ENCODE peak calls at places on chromosomes 5 and 9, in ten cellular contexts. One of them, this sample, is unnamed.

GRCh38 chr5:56052735-56053134 is 58.0 kb upstream of the IL6ST start:
- DNase-seq in substantia nigra: no peak
- DNase-seq in stimulated activated CD4-positive, alpha-beta T cell treated with anti-CD3 and anti-CD28 coated beads, Interleukin-4, amount 100 ng/mL, for 24 hours: no peak
- DNase-seq in foreskin fibroblast: peak; percentile 70
- DNase-seq in AML-193: no peak
- DNase-seq in activated CD4-positive, alpha-beta T cell treated with anti-CD3 and anti-CD28 coated beads, Interleukin-2, amount 50 U/mL, for 1 hour: no peak
- DNase-seq in ovary: no peak
- DNase-seq in WERI-Rb-1: no peak
- DNase-seq in colonic mucosa: no peak
- DNase-seq in stimulated activated CD8-positive, alpha-beta memory T cell treated with anti-CD3 and anti-CD28 coated beads, Interleukin-4, amount 100 ng/mL, for 1 hour: no peak
- DNase-seq in this sample: no peak

GRCh38 chr5:138664276-138664943 is 88.8 kb upstream of the CTNNA1 start:
- DNase-seq in activated CD4-positive, alpha-beta T cell treated with anti-CD3 and anti-CD28 coated beads, Interleukin-2, amount 50 U/mL, for 1 hour: no peak
- DNase-seq in stimulated activated CD4-positive, alpha-beta T cell treated with anti-CD3 and anti-CD28 coated beads, Interleukin-4, amount 100 ng/mL, for 24 hours: no peak
- DNase-seq in AML-193: no peak
- DNase-seq in stimulated activated CD8-positive, alpha-beta memory T cell treated with anti-CD3 and anti-CD28 coated beads, Interleukin-4, amount 100 ng/mL, for 1 hour: no peak
- DNase-seq in colonic mucosa: no peak
- DNase-seq in WERI-Rb-1: peak; percentile 82
- DNase-seq in foreskin fibroblast: peak; percentile 61
- DNase-seq in substantia nigra: no peak
- DNase-seq in ovary: no peak
- DNase-seq in this sample: peak; percentile 39

GRCh38 chr5:58197875-58198274 is 262.0 kb downstream of the PLK2 start:
- DNase-seq in AML-193: no peak
- DNase-seq in stimulated activated CD8-positive, alpha-beta memory T cell treated with anti-CD3 and anti-CD28 coated beads, Interleukin-4, amount 100 ng/mL, for 1 hour: no peak
- DNase-seq in ovary: no peak
- DNase-seq in stimulated activated CD4-positive, alpha-beta T cell treated with anti-CD3 and anti-CD28 coated beads, Interleukin-4, amount 100 ng/mL, for 24 hours: no peak
- DNase-seq in colonic mucosa: no peak
- DNase-seq in foreskin fibroblast: no peak
- DNase-seq in WERI-Rb-1: no peak
- DNase-seq in substantia nigra: no peak
- DNase-seq in activated CD4-positive, alpha-beta T cell treated with anti-CD3 and anti-CD28 coated beads, Interleukin-2, amount 50 U/mL, for 1 hour: no peak
- DNase-seq in this sample: no peak

GRCh38 chr5:66987126-66987525 is 209.5 kb downstream of the CD180 start:
- DNase-seq in ovary: no peak
- DNase-seq in activated CD4-positive, alpha-beta T cell treated with anti-CD3 and anti-CD28 coated beads, Interleukin-2, amount 50 U/mL, for 1 hour: no peak
- DNase-seq in substantia nigra: no peak
- DNase-seq in colonic mucosa: no peak
- DNase-seq in stimulated activated CD4-positive, alpha-beta T cell treated with anti-CD3 and anti-CD28 coated beads, Interleukin-4, amount 100 ng/mL, for 24 hours: no peak
- DNase-seq in foreskin fibroblast: peak; percentile 72
- DNase-seq in WERI-Rb-1: no peak
- DNase-seq in AML-193: no peak
- DNase-seq in stimulated activated CD8-positive, alpha-beta memory T cell treated with anti-CD3 and anti-CD28 coated beads, Interleukin-4, amount 100 ng/mL, for 1 hour: no peak
- DNase-seq in this sample: no peak

GRCh38 chr9:113620377-113621161 is 157.0 kb downstream of the RGS3 start:
- DNase-seq in ovary: peak; percentile 78
- DNase-seq in substantia nigra: no peak
- DNase-seq in colonic mucosa: peak; percentile 63
- DNase-seq in AML-193: no peak
- DNase-seq in WERI-Rb-1: no peak
- DNase-seq in activated CD4-positive, alpha-beta T cell treated with anti-CD3 and anti-CD28 coated beads, Interleukin-2, amount 50 U/mL, for 1 hour: no peak
- DNase-seq in foreskin fibroblast: peak; percentile 95
- DNase-seq in stimulated activated CD8-positive, alpha-beta memory T cell treated with anti-CD3 and anti-CD28 coated beads, Interleukin-4, amount 100 ng/mL, for 1 hour: no peak
- DNase-seq in stimulated activated CD4-positive, alpha-beta T cell treated with anti-CD3 and anti-CD28 coated beads, Interleukin-4, amount 100 ng/mL, for 24 hours: no peak
- DNase-seq in this sample: peak; percentile 74

GRCh38 chr5:52864376-52864775 is 76.7 kb downstream of the ITGA1 start:
- DNase-seq in stimulated activated CD4-positive, alpha-beta T cell treated with anti-CD3 and anti-CD28 coated beads, Interleukin-4, amount 100 ng/mL, for 24 hours: no peak
- DNase-seq in AML-193: peak; percentile 11
- DNase-seq in ovary: no peak
- DNase-seq in colonic mucosa: no peak
- DNase-seq in WERI-Rb-1: no peak
- DNase-seq in activated CD4-positive, alpha-beta T cell treated with anti-CD3 and anti-CD28 coated beads, Interleukin-2, amount 50 U/mL, for 1 hour: no peak
- DNase-seq in stimulated activated CD8-positive, alpha-beta memory T cell treated with anti-CD3 and anti-CD28 coated beads, Interleukin-4, amount 100 ng/mL, for 1 hour: no peak
- DNase-seq in substantia nigra: no peak
- DNase-seq in foreskin fibroblast: peak; percentile 68
- DNase-seq in this sample: no peak

GRCh38 chr5:98309785-98310566 is 463.5 kb upstream of the RGMB start:
- DNase-seq in stimulated activated CD8-positive, alpha-beta memory T cell treated with anti-CD3 and anti-CD28 coated beads, Interleukin-4, amount 100 ng/mL, for 1 hour: no peak
- DNase-seq in stimulated activated CD4-positive, alpha-beta T cell treated with anti-CD3 and anti-CD28 coated beads, Interleukin-4, amount 100 ng/mL, for 24 hours: no peak
- DNase-seq in AML-193: no peak
- DNase-seq in ovary: no peak
- DNase-seq in foreskin fibroblast: peak; percentile 98
- DNase-seq in substantia nigra: no peak
- DNase-seq in WERI-Rb-1: no peak
- DNase-seq in colonic mucosa: no peak
- DNase-seq in activated CD4-positive, alpha-beta T cell treated with anti-CD3 and anti-CD28 coated beads, Interleukin-2, amount 50 U/mL, for 1 hour: no peak
- DNase-seq in this sample: peak; percentile 98

GRCh38 chr9:124812401-124813016 is 35.6 kb downstream of the OLFML2A start:
- DNase-seq in colonic mucosa: no peak
- DNase-seq in ovary: no peak
- DNase-seq in activated CD4-positive, alpha-beta T cell treated with anti-CD3 and anti-CD28 coated beads, Interleukin-2, amount 50 U/mL, for 1 hour: no peak
- DNase-seq in foreskin fibroblast: peak; percentile 95
- DNase-seq in stimulated activated CD4-positive, alpha-beta T cell treated with anti-CD3 and anti-CD28 coated beads, Interleukin-4, amount 100 ng/mL, for 24 hours: no peak
- DNase-seq in stimulated activated CD8-positive, alpha-beta memory T cell treated with anti-CD3 and anti-CD28 coated beads, Interleukin-4, amount 100 ng/mL, for 1 hour: no peak
- DNase-seq in substantia nigra: no peak
- DNase-seq in WERI-Rb-1: peak; percentile 70
- DNase-seq in AML-193: no peak
- DNase-seq in this sample: peak; percentile 96

GRCh38 chr9:127635198-127635735 is 23.2 kb downstream of the STXBP1 start:
- DNase-seq in WERI-Rb-1: no peak
- DNase-seq in ovary: no peak
- DNase-seq in substantia nigra: no peak
- DNase-seq in foreskin fibroblast: peak; percentile 28
- DNase-seq in AML-193: no peak
- DNase-seq in activated CD4-positive, alpha-beta T cell treated with anti-CD3 and anti-CD28 coated beads, Interleukin-2, amount 50 U/mL, for 1 hour: no peak
- DNase-seq in stimulated activated CD4-positive, alpha-beta T cell treated with anti-CD3 and anti-CD28 coated beads, Interleukin-4, amount 100 ng/mL, for 24 hours: no peak
- DNase-seq in colonic mucosa: no peak
- DNase-seq in stimulated activated CD8-positive, alpha-beta memory T cell treated with anti-CD3 and anti-CD28 coated beads, Interleukin-4, amount 100 ng/mL, for 1 hour: no peak
- DNase-seq in this sample: no peak

GRCh38 chr5:73300520-73301207 is 127.7 kb downstream of the TMEM174 start:
- DNase-seq in stimulated activated CD8-positive, alpha-beta memory T cell treated with anti-CD3 and anti-CD28 coated beads, Interleukin-4, amount 100 ng/mL, for 1 hour: no peak
- DNase-seq in foreskin fibroblast: no peak
- DNase-seq in stimulated activated CD4-positive, alpha-beta T cell treated with anti-CD3 and anti-CD28 coated beads, Interleukin-4, amount 100 ng/mL, for 24 hours: no peak
- DNase-seq in colonic mucosa: no peak
- DNase-seq in ovary: no peak
- DNase-seq in AML-193: no peak
- DNase-seq in substantia nigra: no peak
- DNase-seq in activated CD4-positive, alpha-beta T cell treated with anti-CD3 and anti-CD28 coated beads, Interleukin-2, amount 50 U/mL, for 1 hour: no peak
- DNase-seq in WERI-Rb-1: no peak
- DNase-seq in this sample: no peak

GRCh38 chr5:17346811-17347210 is 129.4 kb downstream of the BASP1 start:
- DNase-seq in substantia nigra: no peak
- DNase-seq in colonic mucosa: no peak
- DNase-seq in WERI-Rb-1: no peak
- DNase-seq in ovary: no peak
- DNase-seq in activated CD4-positive, alpha-beta T cell treated with anti-CD3 and anti-CD28 coated beads, Interleukin-2, amount 50 U/mL, for 1 hour: no peak
- DNase-seq in foreskin fibroblast: no peak
- DNase-seq in stimulated activated CD4-positive, alpha-beta T cell treated with anti-CD3 and anti-CD28 coated beads, Interleukin-4, amount 100 ng/mL, for 24 hours: no peak
- DNase-seq in AML-193: no peak
- DNase-seq in stimulated activated CD8-positive, alpha-beta memory T cell treated with anti-CD3 and anti-CD28 coated beads, Interleukin-4, amount 100 ng/mL, for 1 hour: no peak
- DNase-seq in this sample: no peak

GRCh38 chr5:124628721-124629596 is 117.5 kb downstream of the ZNF608 start:
- DNase-seq in substantia nigra: no peak
- DNase-seq in WERI-Rb-1: no peak
- DNase-seq in stimulated activated CD8-positive, alpha-beta memory T cell treated with anti-CD3 and anti-CD28 coated beads, Interleukin-4, amount 100 ng/mL, for 1 hour: no peak
- DNase-seq in stimulated activated CD4-positive, alpha-beta T cell treated with anti-CD3 and anti-CD28 coated beads, Interleukin-4, amount 100 ng/mL, for 24 hours: no peak
- DNase-seq in activated CD4-positive, alpha-beta T cell treated with anti-CD3 and anti-CD28 coated beads, Interleukin-2, amount 50 U/mL, for 1 hour: no peak
- DNase-seq in colonic mucosa: no peak
- DNase-seq in foreskin fibroblast: peak; percentile 99
- DNase-seq in AML-193: no peak
- DNase-seq in ovary: no peak
- DNase-seq in this sample: peak; percentile 81

GRCh38 chr9:91006046-91006445 is 204.4 kb downstream of the SYK start:
- DNase-seq in WERI-Rb-1: no peak
- DNase-seq in colonic mucosa: no peak
- DNase-seq in stimulated activated CD8-positive, alpha-beta memory T cell treated with anti-CD3 and anti-CD28 coated beads, Interleukin-4, amount 100 ng/mL, for 1 hour: no peak
- DNase-seq in AML-193: no peak
- DNase-seq in substantia nigra: no peak
- DNase-seq in stimulated activated CD4-positive, alpha-beta T cell treated with anti-CD3 and anti-CD28 coated beads, Interleukin-4, amount 100 ng/mL, for 24 hours: no peak
- DNase-seq in activated CD4-positive, alpha-beta T cell treated with anti-CD3 and anti-CD28 coated beads, Interleukin-2, amount 50 U/mL, for 1 hour: no peak
- DNase-seq in ovary: no peak
- DNase-seq in foreskin fibroblast: peak; percentile 41
- DNase-seq in this sample: no peak

GRCh38 chr5:74240783-74241750 is 399.5 kb downstream of the ENC1 start:
- DNase-seq in foreskin fibroblast: peak; percentile 19
- DNase-seq in AML-193: peak; percentile 28
- DNase-seq in stimulated activated CD4-positive, alpha-beta T cell treated with anti-CD3 and anti-CD28 coated beads, Interleukin-4, amount 100 ng/mL, for 24 hours: no peak
- DNase-seq in substantia nigra: no peak
- DNase-seq in ovary: no peak
- DNase-seq in activated CD4-positive, alpha-beta T cell treated with anti-CD3 and anti-CD28 coated beads, Interleukin-2, amount 50 U/mL, for 1 hour: no peak
- DNase-seq in WERI-Rb-1: peak; percentile 49
- DNase-seq in stimulated activated CD8-positive, alpha-beta memory T cell treated with anti-CD3 and anti-CD28 coated beads, Interleukin-4, amount 100 ng/mL, for 1 hour: no peak
- DNase-seq in colonic mucosa: no peak
- DNase-seq in this sample: no peak

GRCh38 chr9:108844856-108845255 is 10.9 kb downstream of the ACTL7B start:
- DNase-seq in AML-193: no peak
- DNase-seq in colonic mucosa: no peak
- DNase-seq in stimulated activated CD4-positive, alpha-beta T cell treated with anti-CD3 and anti-CD28 coated beads, Interleukin-4, amount 100 ng/mL, for 24 hours: no peak
- DNase-seq in substantia nigra: no peak
- DNase-seq in activated CD4-positive, alpha-beta T cell treated with anti-CD3 and anti-CD28 coated beads, Interleukin-2, amount 50 U/mL, for 1 hour: no peak
- DNase-seq in stimulated activated CD8-positive, alpha-beta memory T cell treated with anti-CD3 and anti-CD28 coated beads, Interleukin-4, amount 100 ng/mL, for 1 hour: no peak
- DNase-seq in WERI-Rb-1: no peak
- DNase-seq in foreskin fibroblast: no peak
- DNase-seq in ovary: no peak
- DNase-seq in this sample: no peak

GRCh38 chr9:2299843-2300205 is 284.7 kb downstream of the SMARCA2 start:
- DNase-seq in AML-193: no peak
- DNase-seq in stimulated activated CD8-positive, alpha-beta memory T cell treated with anti-CD3 and anti-CD28 coated beads, Interleukin-4, amount 100 ng/mL, for 1 hour: no peak
- DNase-seq in WERI-Rb-1: no peak
- DNase-seq in ovary: no peak
- DNase-seq in stimulated activated CD4-positive, alpha-beta T cell treated with anti-CD3 and anti-CD28 coated beads, Interleukin-4, amount 100 ng/mL, for 24 hours: no peak
- DNase-seq in substantia nigra: no peak
- DNase-seq in foreskin fibroblast: no peak
- DNase-seq in activated CD4-positive, alpha-beta T cell treated with anti-CD3 and anti-CD28 coated beads, Interleukin-2, amount 50 U/mL, for 1 hour: no peak
- DNase-seq in colonic mucosa: no peak
- DNase-seq in this sample: no peak

GRCh38 chr5:124157320-124157719 is 589.1 kb downstream of the ZNF608 start:
- DNase-seq in colonic mucosa: no peak
- DNase-seq in stimulated activated CD8-positive, alpha-beta memory T cell treated with anti-CD3 and anti-CD28 coated beads, Interleukin-4, amount 100 ng/mL, for 1 hour: no peak
- DNase-seq in AML-193: no peak
- DNase-seq in foreskin fibroblast: peak; percentile 20
- DNase-seq in stimulated activated CD4-positive, alpha-beta T cell treated with anti-CD3 and anti-CD28 coated beads, Interleukin-4, amount 100 ng/mL, for 24 hours: no peak
- DNase-seq in substantia nigra: no peak
- DNase-seq in activated CD4-positive, alpha-beta T cell treated with anti-CD3 and anti-CD28 coated beads, Interleukin-2, amount 50 U/mL, for 1 hour: no peak
- DNase-seq in WERI-Rb-1: no peak
- DNase-seq in ovary: no peak
- DNase-seq in this sample: no peak

GRCh38 chr9:136114606-136115005 is 4.1 kb downstream of the TMEM250 start:
- DNase-seq in substantia nigra: no peak
- DNase-seq in ovary: no peak
- DNase-seq in stimulated activated CD4-positive, alpha-beta T cell treated with anti-CD3 and anti-CD28 coated beads, Interleukin-4, amount 100 ng/mL, for 24 hours: no peak
- DNase-seq in WERI-Rb-1: no peak
- DNase-seq in foreskin fibroblast: no peak
- DNase-seq in stimulated activated CD8-positive, alpha-beta memory T cell treated with anti-CD3 and anti-CD28 coated beads, Interleukin-4, amount 100 ng/mL, for 1 hour: no peak
- DNase-seq in activated CD4-positive, alpha-beta T cell treated with anti-CD3 and anti-CD28 coated beads, Interleukin-2, amount 50 U/mL, for 1 hour: no peak
- DNase-seq in colonic mucosa: no peak
- DNase-seq in AML-193: no peak
- DNase-seq in this sample: no peak

GRCh38 chr5:45038366-45038987 is 229.7 kb downstream of the MRPS30 start:
- DNase-seq in stimulated activated CD4-positive, alpha-beta T cell treated with anti-CD3 and anti-CD28 coated beads, Interleukin-4, amount 100 ng/mL, for 24 hours: no peak
- DNase-seq in AML-193: peak; percentile 19
- DNase-seq in colonic mucosa: no peak
- DNase-seq in substantia nigra: no peak
- DNase-seq in WERI-Rb-1: no peak
- DNase-seq in foreskin fibroblast: no peak
- DNase-seq in activated CD4-positive, alpha-beta T cell treated with anti-CD3 and anti-CD28 coated beads, Interleukin-2, amount 50 U/mL, for 1 hour: no peak
- DNase-seq in ovary: no peak
- DNase-seq in stimulated activated CD8-positive, alpha-beta memory T cell treated with anti-CD3 and anti-CD28 coated beads, Interleukin-4, amount 100 ng/mL, for 1 hour: no peak
- DNase-seq in this sample: peak; percentile 6

GRCh38 chr5:60339691-60340191 is 360.2 kb downstream of the DEPDC1B start:
- DNase-seq in activated CD4-positive, alpha-beta T cell treated with anti-CD3 and anti-CD28 coated beads, Interleukin-2, amount 50 U/mL, for 1 hour: no peak
- DNase-seq in colonic mucosa: no peak
- DNase-seq in WERI-Rb-1: no peak
- DNase-seq in stimulated activated CD8-positive, alpha-beta memory T cell treated with anti-CD3 and anti-CD28 coated beads, Interleukin-4, amount 100 ng/mL, for 1 hour: no peak
- DNase-seq in substantia nigra: peak; percentile 40
- DNase-seq in foreskin fibroblast: peak; percentile 39
- DNase-seq in AML-193: no peak
- DNase-seq in ovary: peak; percentile 32
- DNase-seq in stimulated activated CD4-positive, alpha-beta T cell treated with anti-CD3 and anti-CD28 coated beads, Interleukin-4, amount 100 ng/mL, for 24 hours: no peak
- DNase-seq in this sample: peak; percentile 78

GRCh38 chr9:26650325-26650724 is 242.3 kb downstream of the CAAP1 start:
- DNase-seq in ovary: no peak
- DNase-seq in colonic mucosa: no peak
- DNase-seq in WERI-Rb-1: no peak
- DNase-seq in stimulated activated CD4-positive, alpha-beta T cell treated with anti-CD3 and anti-CD28 coated beads, Interleukin-4, amount 100 ng/mL, for 24 hours: no peak
- DNase-seq in stimulated activated CD8-positive, alpha-beta memory T cell treated with anti-CD3 and anti-CD28 coated beads, Interleukin-4, amount 100 ng/mL, for 1 hour: no peak
- DNase-seq in foreskin fibroblast: no peak
- DNase-seq in substantia nigra: no peak
- DNase-seq in AML-193: no peak
- DNase-seq in activated CD4-positive, alpha-beta T cell treated with anti-CD3 and anti-CD28 coated beads, Interleukin-2, amount 50 U/mL, for 1 hour: no peak
- DNase-seq in this sample: no peak

GRCh38 chr9:136364942-136365774 is 1.6 kb upstream of the DNLZ start:
- DNase-seq in colonic mucosa: no peak
- DNase-seq in ovary: no peak
- DNase-seq in foreskin fibroblast: peak; percentile 79
- DNase-seq in AML-193: no peak
- DNase-seq in stimulated activated CD4-positive, alpha-beta T cell treated with anti-CD3 and anti-CD28 coated beads, Interleukin-4, amount 100 ng/mL, for 24 hours: no peak
- DNase-seq in WERI-Rb-1: peak; percentile 88
- DNase-seq in activated CD4-positive, alpha-beta T cell treated with anti-CD3 and anti-CD28 coated beads, Interleukin-2, amount 50 U/mL, for 1 hour: no peak
- DNase-seq in stimulated activated CD8-positive, alpha-beta memory T cell treated with anti-CD3 and anti-CD28 coated beads, Interleukin-4, amount 100 ng/mL, for 1 hour: no peak
- DNase-seq in substantia nigra: no peak
- DNase-seq in this sample: no peak

GRCh38 chr9:19231126-19232035 is 888 bp downstream of the DENND4C start:
- DNase-seq in stimulated activated CD4-positive, alpha-beta T cell treated with anti-CD3 and anti-CD28 coated beads, Interleukin-4, amount 100 ng/mL, for 24 hours: peak; percentile 25
- DNase-seq in stimulated activated CD8-positive, alpha-beta memory T cell treated with anti-CD3 and anti-CD28 coated beads, Interleukin-4, amount 100 ng/mL, for 1 hour: peak; percentile 5
- DNase-seq in foreskin fibroblast: peak; percentile 33
- DNase-seq in colonic mucosa: peak; percentile 50
- DNase-seq in ovary: no peak
- DNase-seq in AML-193: no peak
- DNase-seq in activated CD4-positive, alpha-beta T cell treated with anti-CD3 and anti-CD28 coated beads, Interleukin-2, amount 50 U/mL, for 1 hour: no peak
- DNase-seq in substantia nigra: peak; percentile 58
- DNase-seq in WERI-Rb-1: no peak
- DNase-seq in this sample: no peak

GRCh38 chr9:96425500-96426169 is 7.5 kb upstream of the ZNF367 start:
- DNase-seq in foreskin fibroblast: no peak
- DNase-seq in WERI-Rb-1: no peak
- DNase-seq in stimulated activated CD8-positive, alpha-beta memory T cell treated with anti-CD3 and anti-CD28 coated beads, Interleukin-4, amount 100 ng/mL, for 1 hour: no peak
- DNase-seq in ovary: no peak
- DNase-seq in stimulated activated CD4-positive, alpha-beta T cell treated with anti-CD3 and anti-CD28 coated beads, Interleukin-4, amount 100 ng/mL, for 24 hours: no peak
- DNase-seq in colonic mucosa: no peak
- DNase-seq in substantia nigra: no peak
- DNase-seq in AML-193: peak; percentile 8
- DNase-seq in activated CD4-positive, alpha-beta T cell treated with anti-CD3 and anti-CD28 coated beads, Interleukin-2, amount 50 U/mL, for 1 hour: no peak
- DNase-seq in this sample: no peak

GRCh38 chr5:45691656-45692055 is 4.5 kb downstream of the HCN1 start:
- DNase-seq in WERI-Rb-1: no peak
- DNase-seq in AML-193: no peak
- DNase-seq in substantia nigra: no peak
- DNase-seq in ovary: no peak
- DNase-seq in colonic mucosa: no peak
- DNase-seq in foreskin fibroblast: no peak
- DNase-seq in activated CD4-positive, alpha-beta T cell treated with anti-CD3 and anti-CD28 coated beads, Interleukin-2, amount 50 U/mL, for 1 hour: no peak
- DNase-seq in stimulated activated CD4-positive, alpha-beta T cell treated with anti-CD3 and anti-CD28 coated beads, Interleukin-4, amount 100 ng/mL, for 24 hours: no peak
- DNase-seq in stimulated activated CD8-positive, alpha-beta memory T cell treated with anti-CD3 and anti-CD28 coated beads, Interleukin-4, amount 100 ng/mL, for 1 hour: no peak
- DNase-seq in this sample: no peak

This sample was measured in stromal cell of bone marrow.